ENCODE peak calls at places on chromosome 21, in four cellular contexts. F is upper lobe of right lung; T is CD8-positive, alpha-beta memory T cell; V is lower lobe of right lung. M is an unnamed sample.

GRCh38 chr21:33552093-33552998 is 9.5 kb downstream of the SON start:
- DNase-seq in T (no peak), V (no peak), F (no peak), M (no peak)

GRCh38 chr21:25412090-25412489 is 195.2 kb downstream of the MRPL39 start:
- DNase-seq in T (no peak), V (no peak), F (no peak), M (no peak)

GRCh38 chr21:15604424-15604823 is 125.4 kb upstream of the USP25 start:
- DNase-seq in V (no peak), F (no peak), T (no peak), M (no peak)

GRCh38 chr21:34133802-34134201 is 60.4 kb downstream of the MRPS6 start:
- DNase-seq in V (no peak), T (no peak), F (no peak), M (peak; percentile 39)

GRCh38 chr21:19713324-19713723 is 1284.9 kb upstream of the NCAM2 start:
- DNase-seq in T (no peak), V (no peak), F (no peak), M (no peak)

GRCh38 chr21:43331962-43332458 is 94.9 kb downstream of the SIK1 start:
- DNase-seq in T (no peak), F (no peak), V (peak; percentile 71), M (no peak)

GRCh38 chr21:34221331-34222030 is 142.3 kb upstream of the KCNE2 start:
- DNase-seq in V (no peak), T (no peak), F (no peak), M (no peak)

GRCh38 chr21:34008618-34009017 is 64.8 kb upstream of the MRPS6 start:
- DNase-seq in T (no peak), V (no peak), F (no peak), M (no peak)

GRCh38 chr21:22115746-22116145 is 1117.5 kb downstream of the NCAM2 start:
- DNase-seq in T (no peak), V (no peak), F (no peak), M (no peak)

GRCh38 chr21:33801424-33802405 is 113.9 kb downstream of the ATP5PO start:
- DNase-seq in F (no peak), T (no peak), V (no peak), M (no peak)

GRCh38 chr21:16536661-16537359 is 807.0 kb downstream of the USP25 start:
- DNase-seq in V (no peak), T (no peak), F (no peak), M (no peak)

GRCh38 chr21:16837319-16837718 is 675.5 kb upstream of the CXADR start:
- DNase-seq in V (no peak), F (no peak), T (no peak), M (no peak)

GRCh38 chr21:20617130-20617529 is 381.1 kb upstream of the NCAM2 start:
- DNase-seq in V (no peak), T (no peak), F (no peak), M (no peak)

GRCh38 chr21:39705849-39706248 is 39.1 kb upstream of the IGSF5 start:
- DNase-seq in T (no peak), F (no peak), V (no peak), M (no peak)

GRCh38 chr21:16588433-16588860 is 858.7 kb downstream of the USP25 start:
- DNase-seq in F (peak; percentile 63), T (no peak), V (peak; percentile 48), M (no peak)

GRCh38 chr21:14688412-14688811 is 142.3 kb upstream of the SAMSN1 start:
- DNase-seq in T (no peak), F (no peak), V (no peak), M (no peak)

GRCh38 chr21:29914326-29914725 is 25.5 kb downstream of the GRIK1 start:
- DNase-seq in T (no peak), F (no peak), V (no peak), M (no peak)

GRCh38 chr21:15768853-15769252 is 39.1 kb downstream of the USP25 start:
- DNase-seq in T (no peak), F (no peak), V (no peak), M (no peak)

GRCh38 chr21:18801468-18801867 is 397.9 kb upstream of the TMPRSS15 start:
- DNase-seq in F (no peak), T (no peak), V (no peak), M (no peak)

GRCh38 chr21:34799092-34799491 is 130.3 kb downstream of the CLIC6 start:
- DNase-seq in T (no peak), F (peak; percentile 62), V (no peak), M (no peak)

GRCh38 chr21:14366998-14367397 is 15.9 kb downstream of the HSPA13 start:
- DNase-seq in V (no peak), F (no peak), T (no peak), M (no peak)

GRCh38 chr21:14712121-14712520 is 166.0 kb upstream of the SAMSN1 start:
- DNase-seq in T (no peak), F (no peak), V (no peak), M (no peak)

GRCh38 chr21:19123053-19123452 is 719.5 kb upstream of the TMPRSS15 start:
- DNase-seq in F (no peak), V (no peak), T (no peak), M (no peak)

GRCh38 chr21:34702341-34702807 is 33.6 kb downstream of the CLIC6 start:
- DNase-seq in V (no peak), T (no peak), F (no peak), M (no peak)

GRCh38 chr21:35291034-35291433 is 241.9 kb upstream of the RUNX1 start:
- DNase-seq in T (no peak), V (no peak), F (no peak), M (no peak)

GRCh38 chr21:27388835-27389234 is 421.9 kb upstream of the ADAMTS5 start:
- DNase-seq in F (no peak), V (no peak), T (no peak), M (no peak)

GRCh38 chr21:33843216-33843615 is 72.4 kb downstream of the ATP5PO start:
- DNase-seq in F (no peak), T (no peak), V (no peak), M (no peak)

GRCh38 chr21:16532841-16533240 is 803.1 kb downstream of the USP25 start:
- DNase-seq in V (no peak), T (no peak), F (no peak), M (no peak)

GRCh38 chr21:33760641-33761103 is 118.4 kb downstream of the ITSN1 start:
- DNase-seq in T (no peak), V (no peak), F (no peak), M (no peak)

GRCh38 chr21:43771698-43772367 is 4.3 kb downstream of the CSTB start:
- DNase-seq in F (no peak), T (no peak), V (no peak), M (no peak)

GRCh38 chr21:44049606-44050005 is 37.5 kb downstream of the TRAPPC10 start:
- DNase-seq in V (no peak), T (no peak), F (no peak), M (no peak)

GRCh38 chr21:27513016-27513415 is 546.1 kb upstream of the ADAMTS5 start:
- DNase-seq in T (no peak), V (no peak), F (no peak), M (no peak)

GRCh38 chr21:15015622-15016471 is 49.0 kb downstream of the NRIP1 start:
- DNase-seq in F (no peak), V (no peak), T (no peak), M (no peak)

GRCh38 chr21:25170681-25171080 is 436.6 kb downstream of the MRPL39 start:
- DNase-seq in F (no peak), V (no peak), T (no peak), M (no peak)

GRCh38 chr21:45356251-45356650 is 48.7 kb upstream of the COL18A1 start:
- DNase-seq in T (no peak), V (peak; percentile 19), F (no peak), M (no peak)
- H3K27ac ChIP-seq in T (no peak overlapping the region), V (no peak overlapping the region), F (no peak overlapping the region), M (no peak overlapping the region)

DNA sequence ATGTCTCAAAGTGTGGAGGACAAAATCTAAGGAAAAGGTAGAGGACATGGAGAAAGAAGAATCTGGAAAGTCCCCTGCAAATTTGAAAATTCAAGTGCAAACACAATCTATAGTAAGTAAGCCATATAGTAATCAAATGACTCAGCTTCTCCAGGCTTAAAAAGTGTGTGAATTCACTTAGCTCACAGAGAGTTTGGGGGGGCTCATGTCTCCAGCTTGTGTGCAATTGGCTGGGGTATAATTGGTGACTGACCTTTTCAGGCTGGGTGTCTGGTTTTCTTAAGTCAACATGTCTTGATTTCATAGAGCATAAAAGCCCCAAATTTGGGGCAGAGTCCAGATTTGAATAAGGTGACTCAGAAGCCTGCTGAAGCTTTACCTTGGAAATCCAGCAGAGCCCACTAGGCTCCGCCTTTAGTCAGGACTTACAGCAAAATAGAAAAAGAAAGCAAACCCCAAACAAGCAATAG is 8.6 kb downstream of the CLDN14 start:
- DNase-seq in T (no peak), V (no peak), F (no peak), M (no peak)
- H3K27ac ChIP-seq in T (no peak overlapping the region), V (no peak overlapping the region), F (no peak overlapping the region), M (no peak overlapping the region)

GRCh38 chr21:45515241-45516061 is 26.8 kb downstream of the SLC19A1 start:
- DNase-seq in F (peak; percentile 60), T (no peak), V (peak; percentile 39), M (no peak)

GRCh38 chr21:45516071-45516670 is 26.1 kb downstream of the SLC19A1 start:
- DNase-seq in T (no peak), F (peak; percentile 59), V (peak; percentile 35), M (no peak)

GRCh38 chr21:45516671-45517151 is 25.5 kb downstream of the SLC19A1 start:
- DNase-seq in T (no peak), V (peak; percentile 27), F (peak; percentile 59), M (no peak)

GRCh38 chr21:45519182-45519581 is 23.1 kb downstream of the SLC19A1 start:
- DNase-seq in V (no peak), T (no peak), F (no peak), M (no peak)

DNA sequence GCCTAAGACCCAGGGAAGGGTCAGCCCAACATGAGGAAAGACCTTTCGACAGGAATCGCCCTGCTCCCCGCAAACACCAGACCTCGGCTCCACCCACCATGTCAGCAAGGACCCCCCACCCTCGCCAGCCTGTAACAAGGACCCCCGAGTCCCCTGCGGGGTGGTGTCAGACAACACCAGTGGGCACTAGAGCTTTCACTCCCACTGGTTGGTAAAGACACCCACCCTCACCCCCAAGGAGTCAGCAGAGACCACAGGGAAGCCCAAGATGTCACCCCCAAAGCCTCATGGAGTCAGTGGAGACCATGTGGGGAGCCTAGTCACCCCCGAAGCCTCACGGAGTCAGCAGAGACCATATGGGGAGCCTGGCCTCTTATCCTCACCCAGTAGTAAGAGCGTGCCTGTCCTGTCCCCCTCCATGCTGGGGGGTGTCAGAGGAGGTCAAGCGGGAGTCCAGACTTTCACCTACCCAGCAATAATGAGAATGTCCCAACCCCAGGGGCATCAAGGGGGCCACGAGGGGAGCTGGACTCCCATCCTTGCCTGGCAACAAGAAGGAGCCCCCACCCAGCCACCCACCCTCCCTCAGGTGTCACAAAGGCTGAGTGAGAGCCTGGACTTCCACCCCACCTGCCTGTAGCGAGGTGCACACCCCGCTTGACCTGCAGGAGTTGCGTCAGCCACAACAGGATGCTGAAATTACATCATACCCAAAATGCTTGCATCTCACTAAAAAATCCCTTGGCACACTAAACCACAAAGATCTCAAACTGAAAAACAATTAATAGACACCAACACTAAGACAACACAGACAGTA is 24.8 kb downstream of the SLC19A1 start:
- DNase-seq in F (peak; percentile 59), V (peak; percentile 64), T (no peak), M (no peak)
- H3K27ac ChIP-seq in F (no peak overlapping the region), V (peak overlapping the region; percentile 6), T (no peak overlapping the region), M (no peak overlapping the region)

GRCh38 chr21:32387151-32387550 is 5.7 kb downstream of the URB1 start:
- DNase-seq in T (no peak), V (no peak), F (no peak), M (no peak)
- H3K27ac ChIP-seq in T (no peak overlapping the region), V (peak overlapping the region; percentile 7), F (no peak overlapping the region), M (no peak overlapping the region)

M was measured in WERI-Rb-1.